ENCODE peak calls at places on chromosome 20, in eight cellular contexts. U, Q, M, A, H, B, E and P are unnamed samples.

GRCh38 chr20:49360242-49360968 is 82.5 kb upstream of the ZNFX1 start:
- DNase-seq in U (no peak), Q (no peak), M (no peak), A (no peak), H (no peak), B (no peak), E (no peak), P (no peak)

GRCh38 chr20:13302647-13303425 is 81.8 kb downstream of the ISM1 start:
- DNase-seq in U (peak; percentile 69), Q (peak; percentile 27), M (peak; percentile 36), A (peak; percentile 37), H (peak; percentile 64), B (no peak), E (peak; percentile 5), P (peak; percentile 50)

GRCh38 chr20:58219342-58219700 is 9.1 kb downstream of the ANKRD60 start:
- DNase-seq in U (no peak), Q (peak; percentile 67), M (no peak), A (peak; percentile 89), H (no peak), B (no peak), E (peak; percentile 60), P (no peak)

GRCh38 chr20:62010551-62011402 is 54.9 kb downstream of the TAF4 start:
- DNase-seq in U (peak; percentile 73), Q (peak; percentile 64), M (peak; percentile 59), A (peak; percentile 61), H (peak; percentile 83), B (no peak), E (peak; percentile 61), P (peak; percentile 80)

GRCh38 chr20:41051426-41051825 is 22.8 kb downstream of the TOP1 start:
- DNase-seq in U (no peak), Q (no peak), M (no peak), A (no peak), H (no peak), B (no peak), E (no peak), P (no peak)

GRCh38 chr20:32780749-32781402 is 18.7 kb downstream of the DNMT3B start:
- DNase-seq in U (no peak), Q (no peak), M (no peak), A (no peak), H (peak; percentile 54), B (no peak), E (no peak), P (no peak)

GRCh38 chr20:13493143-13493542 is 145.6 kb downstream of the TASP1 start:
- DNase-seq in U (no peak), Q (no peak), M (no peak), A (no peak), H (peak; percentile 50), B (no peak), E (no peak), P (no peak)

GRCh38 chr20:1825492-1825891 is 69.7 kb upstream of the SIRPA start:
- DNase-seq in U (no peak), Q (peak; percentile 76), M (no peak), A (no peak), H (no peak), B (no peak), E (peak; percentile 51), P (no peak)

GRCh38 chr20:61979701-61980635 is 85.7 kb downstream of the TAF4 start:
- DNase-seq in U (no peak), Q (no peak), M (no peak), A (no peak), H (no peak), B (no peak), E (no peak), P (no peak)

GRCh38 chr20:20956586-20956985 is 149.6 kb downstream of the LINC00237 start:
- DNase-seq in U (no peak), Q (no peak), M (no peak), A (no peak), H (no peak), B (no peak), E (no peak), P (no peak)

GRCh38 chr20:62426678-62427077 is 661 bp downstream of the RBBP8NL start:
- DNase-seq in U (no peak), Q (no peak), M (no peak), A (no peak), H (peak; percentile 71), B (no peak), E (no peak), P (no peak)

GRCh38 chr20:19758888-19759331 is 852 bp downstream of the RIN2 start:
- DNase-seq in U (no peak), Q (peak; percentile 49), M (peak; percentile 56), A (peak; percentile 87), H (peak; percentile 79), B (no peak), E (peak; percentile 61), P (no peak)

GRCh38 chr20:8132015-8132631 is at the start of gene PLCB1:
- DNase-seq in U (peak; percentile 86), Q (peak; percentile 94), M (peak; percentile 90), A (peak; percentile 85), H (peak; percentile 96), B (no peak), E (peak; percentile 83), P (peak; percentile 82)

GRCh38 chr20:41694796-41695195 is 76.6 kb upstream of the CHD6 start:
- DNase-seq in U (no peak), Q (no peak), M (no peak), A (peak; percentile 29), H (no peak), B (no peak), E (no peak), P (no peak)

GRCh38 chr20:47679462-47679861 is 105.8 kb downstream of the SULF2 start:
- DNase-seq in U (no peak), Q (no peak), M (no peak), A (no peak), H (no peak), B (no peak), E (no peak), P (no peak)

GRCh38 chr20:33387177-33387576 is 14.1 kb downstream of the CDK5RAP1 start:
- DNase-seq in U (no peak), Q (peak; percentile 63), M (peak; percentile 93), A (no peak), H (no peak), B (no peak), E (no peak), P (no peak)

GRCh38 chr20:21613512-21613911 is 92.0 kb upstream of the PAX1 start:
- DNase-seq in U (no peak), Q (no peak), M (peak; percentile 77), A (no peak), H (no peak), B (no peak), E (no peak), P (no peak)

GRCh38 chr20:47438464-47439381 is 63.0 kb upstream of the NCOA3 start:
- DNase-seq in U (peak; percentile 13), Q (no peak), M (no peak), A (no peak), H (peak; percentile 38), B (no peak), E (no peak), P (peak; percentile 71)

GRCh38 chr20:6668546-6668945 is 98.9 kb upstream of the BMP2 start:
- DNase-seq in U (no peak), Q (no peak), M (no peak), A (no peak), H (no peak), B (no peak), E (no peak), P (no peak)

GRCh38 chr20:22723659-22724058 is 139.3 kb upstream of the FOXA2 start:
- DNase-seq in U (no peak), Q (peak; percentile 27), M (no peak), A (no peak), H (no peak), B (no peak), E (no peak), P (no peak)

GRCh38 chr20:62411479-62412193 is 4.6 kb upstream of the CABLES2 start:
- DNase-seq in U (no peak), Q (no peak), M (no peak), A (no peak), H (no peak), B (no peak), E (no peak), P (no peak)

GRCh38 chr20:18718129-18718528 is 95.5 kb upstream of the SCP2D1 start:
- DNase-seq in U (no peak), Q (no peak), M (no peak), A (no peak), H (peak; percentile 25), B (no peak), E (no peak), P (no peak)
- TF ChIP-seq CTCF in U (no peak), Q (no peak), M (no peak), A (no peak), H (peak; percentile 30), B (peak; percentile 27), E (no peak), P (peak; percentile 30)

GRCh38 chr20:591941-592340 is 18.2 kb downstream of the TCF15 start:
- DNase-seq in U (no peak), Q (no peak), M (no peak), A (no peak), H (no peak), B (no peak), E (no peak), P (no peak)
- TF ChIP-seq CTCF in U (no peak), Q (no peak), M (no peak), A (no peak), H (no peak), B (no peak), E (no peak), P (no peak)

DNA sequence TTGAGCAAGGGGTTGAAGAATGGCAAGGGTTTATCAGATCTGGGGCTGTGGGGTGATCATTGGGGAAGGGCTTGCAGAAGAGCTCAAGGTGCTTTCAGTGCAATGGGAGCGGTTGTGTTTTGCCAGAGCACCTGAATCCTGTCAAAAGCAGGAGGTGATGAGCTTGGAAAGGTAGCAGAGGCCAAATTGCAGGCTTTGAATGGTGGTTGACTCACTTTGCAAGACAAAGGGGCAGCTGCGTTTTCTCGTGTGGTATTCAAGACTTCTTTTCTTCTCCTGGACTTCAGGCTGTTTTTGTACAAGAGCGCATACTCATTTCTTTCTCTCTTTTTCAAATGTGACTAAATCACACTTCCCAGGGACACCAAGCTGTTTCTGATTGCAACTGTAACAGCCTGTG is 32.3 kb downstream of the GHRH start:
- DNase-seq in U (no peak), Q (no peak), M (no peak), A (no peak), H (peak; percentile 87), B (no peak), E (no peak), P (no peak)
- TF ChIP-seq CTCF in U (no peak), Q (no peak), M (no peak), A (no peak), H (no peak), B (no peak), E (no peak), P (no peak)

GRCh38 chr20:25135031-25135430 is 53.1 kb upstream of the VSX1 start:
- DNase-seq in U (no peak), Q (no peak), M (no peak), A (no peak), H (no peak), B (no peak), E (no peak), P (no peak)

GRCh38 chr20:25142435-25142834 is 53.1 kb upstream of the ENTPD6 start:
- DNase-seq in U (no peak), Q (no peak), M (no peak), A (no peak), H (no peak), B (no peak), E (no peak), P (no peak)

GRCh38 chr20:25140968-25141367 is 54.5 kb upstream of the ENTPD6 start:
- DNase-seq in U (no peak), Q (no peak), M (no peak), A (no peak), H (no peak), B (no peak), E (no peak), P (no peak)

GRCh38 chr20:25136643-25137559 is 55.0 kb upstream of the VSX1 start:
- DNase-seq in U (no peak), Q (peak; percentile 94), M (peak; percentile 47), A (no peak), H (no peak), B (no peak), E (peak; percentile 90), P (no peak)

GRCh38 chr20:25139061-25139705 is 56.3 kb upstream of the ENTPD6 start:
- DNase-seq in U (peak; percentile 13), Q (no peak), M (peak; percentile 26), A (no peak), H (peak; percentile 52), B (no peak), E (no peak), P (no peak)
- TF ChIP-seq CTCF in U (no peak), Q (no peak), M (no peak), A (no peak), H (peak; percentile 34), B (peak; percentile 26), E (no peak), P (no peak)